ENCODE peak calls at places on chromosome 21, in seven cellular contexts. One of them, this sample, is unnamed. For H3K4me1, the result is how much of the 10 kb centered on the place peaks cover.

GRCh38 chr21:27555996-27556395 is 589.1 kb upstream of the ADAMTS5 start:
- DNase-seq in suprapubic skin: no peak
- DNase-seq in esophagus muscularis mucosa: no peak
- DNase-seq in stomach: no peak
- DNase-seq in transverse colon: no peak
- DNase-seq in tibial nerve: no peak
- DNase-seq in HepG2: no peak
- DNase-seq in this sample: no peak

GRCh38 chr21:29372063-29372802 is 73.5 kb downstream of the BACH1 start:
- DNase-seq in esophagus muscularis mucosa: no peak
- DNase-seq in stomach: peak
- DNase-seq in HepG2: peak
- DNase-seq in suprapubic skin: no peak
- DNase-seq in transverse colon: peak
- DNase-seq in tibial nerve: no peak
- DNase-seq in this sample: peak

GRCh38 chr21:17498586-17498985 is 14.3 kb upstream of the CXADR start:
- DNase-seq in stomach: no peak
- DNase-seq in transverse colon: no peak
- DNase-seq in HepG2: no peak
- DNase-seq in tibial nerve: no peak
- DNase-seq in esophagus muscularis mucosa: no peak
- DNase-seq in suprapubic skin: no peak
- DNase-seq in this sample: no peak

GRCh38 chr21:46442938-46443337 is 15.8 kb upstream of the DIP2A start:
- DNase-seq in stomach: no peak
- DNase-seq in transverse colon: no peak
- DNase-seq in esophagus muscularis mucosa: no peak
- DNase-seq in HepG2: no peak
- DNase-seq in suprapubic skin: peak
- DNase-seq in tibial nerve: no peak
- DNase-seq in this sample: no peak

GRCh38 chr21:34704119-34704518 is 35.3 kb downstream of the CLIC6 start:
- DNase-seq in suprapubic skin: no peak
- DNase-seq in stomach: no peak
- DNase-seq in HepG2: no peak
- DNase-seq in transverse colon: no peak
- DNase-seq in tibial nerve: no peak
- DNase-seq in esophagus muscularis mucosa: no peak
- DNase-seq in this sample: no peak

GRCh38 chr21:20996421-20997307 is 1.5 kb upstream of the NCAM2 start:
- DNase-seq in suprapubic skin: no peak
- DNase-seq in esophagus muscularis mucosa: no peak
- DNase-seq in tibial nerve: no peak
- DNase-seq in transverse colon: no peak
- DNase-seq in HepG2: no peak
- DNase-seq in stomach: no peak
- DNase-seq in this sample: no peak

GRCh38 chr21:45033791-45034555 is 40.4 kb upstream of the ADARB1 start:
- DNase-seq in HepG2: no peak
- DNase-seq in esophagus muscularis mucosa: no peak
- DNase-seq in stomach: no peak
- DNase-seq in tibial nerve: no peak
- DNase-seq in suprapubic skin: peak
- DNase-seq in transverse colon: no peak
- DNase-seq in this sample: peak

GRCh38 chr21:34916446-34916845 is 132.7 kb downstream of the RUNX1 start:
- DNase-seq in stomach: no peak
- DNase-seq in esophagus muscularis mucosa: no peak
- DNase-seq in HepG2: no peak
- DNase-seq in transverse colon: no peak
- DNase-seq in suprapubic skin: no peak
- DNase-seq in tibial nerve: no peak
- DNase-seq in this sample: no peak

GRCh38 chr21:18443686-18444085 is 40.1 kb upstream of the TMPRSS15 start:
- DNase-seq in tibial nerve: no peak
- DNase-seq in HepG2: no peak
- DNase-seq in stomach: no peak
- DNase-seq in suprapubic skin: no peak
- DNase-seq in transverse colon: no peak
- DNase-seq in esophagus muscularis mucosa: no peak
- DNase-seq in this sample: no peak

GRCh38 chr21:45017376-45017960 is 56.9 kb upstream of the ADARB1 start:
- DNase-seq in HepG2: no peak
- DNase-seq in transverse colon: peak
- DNase-seq in tibial nerve: no peak
- DNase-seq in suprapubic skin: peak
- DNase-seq in esophagus muscularis mucosa: no peak
- DNase-seq in stomach: no peak
- DNase-seq in this sample: no peak

GRCh38 chr21:43192501-43193081 is 23.8 kb downstream of the CRYAA start:
- DNase-seq in esophagus muscularis mucosa: no peak
- DNase-seq in HepG2: no peak
- DNase-seq in transverse colon: no peak
- DNase-seq in tibial nerve: no peak
- DNase-seq in suprapubic skin: peak
- DNase-seq in stomach: no peak
- DNase-seq in this sample: peak

GRCh38 chr21:29018540-29018939 is 609 bp downstream of the RWDD2B start:
- DNase-seq in HepG2: no peak
- DNase-seq in stomach: no peak
- DNase-seq in suprapubic skin: no peak
- DNase-seq in esophagus muscularis mucosa: no peak
- DNase-seq in tibial nerve: no peak
- DNase-seq in transverse colon: no peak
- DNase-seq in this sample: no peak

GRCh38 chr21:31156169-31156568 is 117.9 kb upstream of the KRTAP19-8 start:
- DNase-seq in stomach: no peak
- DNase-seq in HepG2: no peak
- DNase-seq in suprapubic skin: no peak
- DNase-seq in tibial nerve: no peak
- DNase-seq in transverse colon: no peak
- DNase-seq in esophagus muscularis mucosa: no peak
- DNase-seq in this sample: no peak

GRCh38 chr21:34908424-34909055 is 140.6 kb downstream of the RUNX1 start:
- DNase-seq in transverse colon: no peak
- DNase-seq in tibial nerve: no peak
- DNase-seq in HepG2: peak
- DNase-seq in suprapubic skin: no peak
- DNase-seq in stomach: no peak
- DNase-seq in esophagus muscularis mucosa: no peak
- DNase-seq in this sample: peak

GRCh38 chr21:26965567-26966359 is 1.1 kb downstream of the ADAMTS5 start:
- DNase-seq in stomach: peak
- DNase-seq in HepG2: no peak
- DNase-seq in tibial nerve: no peak
- DNase-seq in transverse colon: peak
- DNase-seq in esophagus muscularis mucosa: no peak
- DNase-seq in suprapubic skin: peak
- DNase-seq in this sample: peak

GRCh38 chr21:20997308-20997632 is 939 bp upstream of the NCAM2 start:
- DNase-seq in HepG2: no peak
- DNase-seq in tibial nerve: no peak
- DNase-seq in transverse colon: no peak
- DNase-seq in esophagus muscularis mucosa: no peak
- DNase-seq in suprapubic skin: no peak
- DNase-seq in stomach: no peak
- DNase-seq in this sample: no peak

DNA sequence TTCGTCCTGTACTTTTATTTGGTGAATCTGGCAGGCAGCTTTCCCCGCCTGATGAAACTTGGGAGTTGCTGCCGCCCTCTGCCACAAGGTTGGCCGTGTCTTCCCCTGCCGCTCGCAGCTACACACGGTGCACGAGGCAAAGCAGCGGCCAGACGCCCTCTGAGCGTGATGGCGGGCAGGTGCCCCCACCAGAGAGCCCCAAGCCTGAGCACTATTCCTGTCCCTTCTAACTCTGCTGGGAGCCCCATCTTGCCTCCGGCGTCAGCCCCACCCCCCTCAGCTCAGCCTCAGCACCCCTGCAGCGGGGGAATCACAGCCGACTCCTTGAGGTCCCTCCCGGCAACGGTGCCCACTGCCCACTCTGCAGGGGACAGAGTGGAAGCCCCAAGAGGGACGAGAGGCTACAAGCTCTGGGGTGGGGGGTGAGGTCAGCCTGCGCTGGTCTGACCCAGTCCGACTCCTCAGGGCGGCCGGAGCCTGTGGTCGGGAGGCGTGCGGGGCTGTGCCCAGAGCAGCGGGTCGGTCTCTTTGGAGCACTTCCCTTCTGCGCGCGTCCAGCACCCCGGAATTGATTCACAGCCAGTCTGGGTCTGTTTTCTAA is 41.3 kb downstream of the RIPK4 start:
- DNase-seq in transverse colon: no peak
- DNase-seq in suprapubic skin: no peak
- DNase-seq in stomach: no peak
- DNase-seq in esophagus muscularis mucosa: no peak
- DNase-seq in HepG2: no peak
- DNase-seq in tibial nerve: no peak
- DNase-seq in this sample: no peak
- H3K4me1 ChIP-seq in transverse colon: under half
- H3K4me1 ChIP-seq in suprapubic skin: under half
- H3K4me1 ChIP-seq in stomach: under half
- H3K4me1 ChIP-seq in esophagus muscularis mucosa: under half
- H3K4me1 ChIP-seq in HepG2: half or more
- H3K4me1 ChIP-seq in tibial nerve: under half
- H3K4me1 ChIP-seq in this sample: under half

GRCh38 chr21:41742073-41742875 is 24.6 kb downstream of the RIPK4 start:
- DNase-seq in transverse colon: no peak
- DNase-seq in tibial nerve: no peak
- DNase-seq in HepG2: no peak
- DNase-seq in stomach: no peak
- DNase-seq in esophagus muscularis mucosa: no peak
- DNase-seq in suprapubic skin: no peak
- DNase-seq in this sample: no peak
- H3K27ac ChIP-seq in transverse colon: no peak
- H3K27ac ChIP-seq in tibial nerve: no peak
- H3K27ac ChIP-seq in HepG2: no peak
- H3K27ac ChIP-seq in stomach: no peak
- H3K27ac ChIP-seq in esophagus muscularis mucosa: no peak
- H3K27ac ChIP-seq in suprapubic skin: no peak
- H3K27ac ChIP-seq in this sample: no peak

DNA sequence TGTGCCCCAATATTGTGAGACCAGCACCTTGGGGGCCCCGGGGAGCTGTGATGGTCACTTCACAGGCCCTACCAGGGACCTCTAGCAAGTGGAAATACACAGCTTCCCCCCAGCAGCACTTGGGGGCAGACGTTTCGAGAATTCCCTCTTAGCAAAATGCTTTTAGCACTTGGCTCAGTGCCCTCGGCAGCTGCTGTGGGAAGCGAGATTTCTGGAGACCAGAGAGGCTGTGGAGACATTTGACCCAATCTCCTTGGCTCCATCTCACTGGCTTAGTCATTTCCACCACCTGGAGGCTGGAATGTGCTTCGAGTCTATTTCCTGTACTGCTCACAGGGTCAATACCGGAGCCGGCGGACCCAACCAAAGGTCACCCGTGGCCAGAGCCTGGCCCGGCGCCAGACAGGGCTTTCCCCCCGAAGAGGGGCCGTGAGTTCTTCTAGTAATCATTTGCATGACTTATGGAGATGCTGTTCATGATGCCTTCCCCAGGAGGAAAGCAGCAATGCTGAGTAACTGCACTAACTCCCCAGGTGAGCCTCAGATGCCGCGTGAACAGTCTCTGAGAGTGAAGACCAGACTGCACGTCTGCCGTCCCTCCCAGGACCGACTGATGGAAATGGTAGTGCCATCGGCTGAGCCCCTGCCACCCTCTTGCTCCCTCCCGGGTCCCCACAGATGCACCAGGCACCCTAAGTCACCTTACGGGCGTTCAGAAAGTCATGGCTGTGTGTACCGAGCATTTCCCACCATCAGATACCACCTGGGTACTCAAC is 4.4 kb upstream of the C2CD2 start:
- DNase-seq in tibial nerve: peak
- DNase-seq in suprapubic skin: no peak
- DNase-seq in stomach: peak
- DNase-seq in esophagus muscularis mucosa: no peak
- DNase-seq in HepG2: peak
- DNase-seq in transverse colon: peak
- DNase-seq in this sample: peak
- TF ChIP-seq EP300 in tibial nerve: no peak
- TF ChIP-seq EP300 in suprapubic skin: no peak
- TF ChIP-seq EP300 in stomach: no peak
- TF ChIP-seq EP300 in esophagus muscularis mucosa: no peak
- TF ChIP-seq EP300 in HepG2: no peak
- TF ChIP-seq EP300 in transverse colon: no peak
- TF ChIP-seq EP300 in this sample: no peak

GRCh38 chr21:41763996-41764395 is 2.9 kb downstream of the RIPK4 start:
- DNase-seq in suprapubic skin: no peak
- DNase-seq in tibial nerve: no peak
- DNase-seq in transverse colon: no peak
- DNase-seq in esophagus muscularis mucosa: no peak
- DNase-seq in HepG2: no peak
- DNase-seq in stomach: no peak
- DNase-seq in this sample: no peak

GRCh38 chr21:41765393-41765950 is 1.4 kb downstream of the RIPK4 start:
- DNase-seq in stomach: no peak
- DNase-seq in suprapubic skin: no peak
- DNase-seq in esophagus muscularis mucosa: no peak
- DNase-seq in transverse colon: no peak
- DNase-seq in HepG2: no peak
- DNase-seq in tibial nerve: no peak
- DNase-seq in this sample: peak

GRCh38 chr21:41763398-41763931 is 3.4 kb downstream of the RIPK4 start:
- DNase-seq in HepG2: no peak
- DNase-seq in esophagus muscularis mucosa: no peak
- DNase-seq in transverse colon: no peak
- DNase-seq in suprapubic skin: no peak
- DNase-seq in tibial nerve: no peak
- DNase-seq in stomach: no peak
- DNase-seq in this sample: no peak

GRCh38 chr21:41766051-41766882 is 585 bp downstream of the RIPK4 start:
- DNase-seq in esophagus muscularis mucosa: no peak
- DNase-seq in tibial nerve: no peak
- DNase-seq in stomach: no peak
- DNase-seq in suprapubic skin: no peak
- DNase-seq in transverse colon: no peak
- DNase-seq in HepG2: no peak
- DNase-seq in this sample: peak

GRCh38 chr21:41764558-41765392 is 2.1 kb downstream of the RIPK4 start:
- DNase-seq in esophagus muscularis mucosa: no peak
- DNase-seq in stomach: peak
- DNase-seq in tibial nerve: no peak
- DNase-seq in HepG2: peak
- DNase-seq in suprapubic skin: no peak
- DNase-seq in transverse colon: no peak
- DNase-seq in this sample: peak
- H3K4me1 ChIP-seq in esophagus muscularis mucosa: under half
- H3K4me1 ChIP-seq in stomach: half or more
- H3K4me1 ChIP-seq in tibial nerve: under half
- H3K4me1 ChIP-seq in HepG2: half or more
- H3K4me1 ChIP-seq in suprapubic skin: half or more
- H3K4me1 ChIP-seq in transverse colon: half or more
- H3K4me1 ChIP-seq in this sample: under half